ENCODE peak calls at places on chromosomes 1 and 21, in nine cellular contexts. G, J, N, Z, I, W, F, E and L are unnamed samples. For H3K4me1, the result is how much of the 10 kb centered on the place peaks cover.

GRCh38 chr1:22830131-22830566 is 119.5 kb downstream of the EPHB2 start:
- DNase-seq in G (no peak), J (no peak), N (no peak), Z (no peak), I (no peak), W (no peak), F (no peak), E (no peak), L (no peak)

GRCh38 chr1:160838876-160839275 is 23.8 kb downstream of the CD244 start:
- DNase-seq in G (no peak), J (no peak), N (no peak), Z (no peak), I (no peak), W (no peak), F (no peak), E (no peak), L (no peak)

GRCh38 chr1:212139526-212140137 is 104.1 kb downstream of the DTL start:
- DNase-seq in G (no peak), J (no peak), N (no peak), Z (no peak), I (no peak), W (no peak), F (no peak), E (no peak), L (peak)

GRCh38 chr1:168623003-168623828 is 46.8 kb downstream of the XCL1 start:
- DNase-seq in G (peak), J (peak), N (no peak), Z (no peak), I (no peak), W (no peak), F (no peak), E (peak), L (peak)

GRCh38 chr1:208238710-208239517 is 5.3 kb downstream of the PLXNA2 start:
- DNase-seq in G (peak), J (peak), N (no peak), Z (peak), I (no peak), W (no peak), F (peak), E (peak), L (no peak)

GRCh38 chr1:216175714-216176113 is 247.5 kb downstream of the USH2A start:
- DNase-seq in G (no peak), J (no peak), N (no peak), Z (no peak), I (no peak), W (no peak), F (no peak), E (no peak), L (no peak)

GRCh38 chr1:94048413-94049164 is 72.4 kb downstream of the ABCA4 start:
- DNase-seq in G (no peak), J (no peak), N (no peak), Z (no peak), I (no peak), W (no peak), F (no peak), E (no peak), L (no peak)

GRCh38 chr1:70358921-70359564 is 4.5 kb upstream of the ANKRD13C start:
- DNase-seq in G (no peak), J (no peak), N (no peak), Z (no peak), I (no peak), W (no peak), F (no peak), E (peak), L (no peak)

GRCh38 chr1:162019006-162019405 is 4.7 kb downstream of the OLFML2B start:
- DNase-seq in G (no peak), J (no peak), N (no peak), Z (no peak), I (no peak), W (no peak), F (no peak), E (peak), L (no peak)

GRCh38 chr1:233587958-233588799 is 25.7 kb upstream of the KCNK1 start:
- DNase-seq in G (no peak), J (no peak), N (no peak), Z (no peak), I (no peak), W (no peak), F (no peak), E (no peak), L (no peak)

GRCh38 chr1:230066466-230067404 is at the start of gene GALNT2:
- DNase-seq in G (peak), J (peak), N (peak), Z (peak), I (peak), W (peak), F (peak), E (peak), L (peak)

GRCh38 chr1:1927751-1928150 is 8.7 kb upstream of the TMEM52 start:
- DNase-seq in G (no peak), J (no peak), N (no peak), Z (no peak), I (no peak), W (peak), F (no peak), E (no peak), L (peak)

GRCh38 chr21:39451332-39452206 is at the start of gene SH3BGR:
- DNase-seq in G (peak), J (peak), N (peak), Z (peak), I (no peak), W (no peak), F (no peak), E (no peak), L (no peak)

GRCh38 chr1:34360574-34360973 is 183.9 kb downstream of the C1orf94 start:
- DNase-seq in G (no peak), J (no peak), N (no peak), Z (no peak), I (no peak), W (no peak), F (no peak), E (no peak), L (no peak)

GRCh38 chr1:21630571-21631338 is 38.4 kb downstream of the RAP1GAP start:
- DNase-seq in G (no peak), J (no peak), N (no peak), Z (no peak), I (no peak), W (no peak), F (no peak), E (no peak), L (no peak)

GRCh38 chr1:21629971-21630370 is 39.2 kb downstream of the RAP1GAP start:
- DNase-seq in G (no peak), J (no peak), N (no peak), Z (no peak), I (no peak), W (no peak), F (no peak), E (no peak), L (no peak)

GRCh38 chr1:21625390-21626190 is 43.6 kb downstream of the RAP1GAP start:
- DNase-seq in G (no peak), J (no peak), N (no peak), Z (peak), I (no peak), W (no peak), F (no peak), E (no peak), L (no peak)

GRCh38 chr1:21626921-21627339 is 42.2 kb downstream of the RAP1GAP start:
- DNase-seq in G (no peak), J (no peak), N (no peak), Z (no peak), I (no peak), W (no peak), F (no peak), E (no peak), L (peak)

DNA sequence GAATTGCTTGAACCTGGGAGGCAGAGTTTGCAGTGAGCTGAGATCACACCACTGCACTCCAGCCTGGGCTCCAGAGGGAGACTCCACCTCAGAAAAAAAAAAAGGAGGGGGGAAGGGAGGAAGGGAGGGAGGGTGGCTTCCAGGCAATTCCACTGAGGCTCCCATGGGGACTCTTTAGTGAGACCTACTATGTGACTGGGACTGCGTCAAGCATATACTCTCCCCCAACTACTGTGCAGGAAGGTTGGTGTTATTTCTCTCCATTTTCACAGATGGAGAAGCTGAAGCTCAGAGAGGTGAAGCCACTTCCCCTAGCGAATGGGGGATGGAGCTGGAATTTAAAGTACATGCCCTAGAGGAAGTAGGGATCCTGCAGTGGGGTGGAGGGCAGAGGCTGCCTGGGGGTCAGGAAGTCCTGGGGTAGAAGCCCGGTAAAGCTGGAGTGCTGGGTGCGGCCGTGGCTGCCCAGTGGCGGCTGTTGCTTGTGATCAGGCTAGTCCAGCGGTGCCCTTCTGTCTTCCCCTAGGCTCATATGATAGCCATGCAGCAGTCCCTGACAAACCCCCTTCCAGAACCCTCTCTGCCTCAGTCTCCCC is 40.3 kb downstream of the RAP1GAP start:
- DNase-seq in G (no peak), J (no peak), N (no peak), Z (no peak), I (no peak), W (no peak), F (no peak), E (no peak), L (no peak)
- H3K4me1 ChIP-seq in G (half or more), J (under half), N (under half), Z (under half), I (under half), W (under half), F (under half), E (under half), L (under half)

GRCh38 chr1:223712184-223712855 is at the start of gene CAPN2:
- DNase-seq in G (peak), J (peak), N (peak), Z (peak), I (peak), W (peak), F (peak), E (peak), L (peak)
- TF ChIP-seq POLR2A in G (peak), J (no peak), N (peak), Z (peak), I (peak), W (peak), F (no peak), E (peak), L (peak)

DNA sequence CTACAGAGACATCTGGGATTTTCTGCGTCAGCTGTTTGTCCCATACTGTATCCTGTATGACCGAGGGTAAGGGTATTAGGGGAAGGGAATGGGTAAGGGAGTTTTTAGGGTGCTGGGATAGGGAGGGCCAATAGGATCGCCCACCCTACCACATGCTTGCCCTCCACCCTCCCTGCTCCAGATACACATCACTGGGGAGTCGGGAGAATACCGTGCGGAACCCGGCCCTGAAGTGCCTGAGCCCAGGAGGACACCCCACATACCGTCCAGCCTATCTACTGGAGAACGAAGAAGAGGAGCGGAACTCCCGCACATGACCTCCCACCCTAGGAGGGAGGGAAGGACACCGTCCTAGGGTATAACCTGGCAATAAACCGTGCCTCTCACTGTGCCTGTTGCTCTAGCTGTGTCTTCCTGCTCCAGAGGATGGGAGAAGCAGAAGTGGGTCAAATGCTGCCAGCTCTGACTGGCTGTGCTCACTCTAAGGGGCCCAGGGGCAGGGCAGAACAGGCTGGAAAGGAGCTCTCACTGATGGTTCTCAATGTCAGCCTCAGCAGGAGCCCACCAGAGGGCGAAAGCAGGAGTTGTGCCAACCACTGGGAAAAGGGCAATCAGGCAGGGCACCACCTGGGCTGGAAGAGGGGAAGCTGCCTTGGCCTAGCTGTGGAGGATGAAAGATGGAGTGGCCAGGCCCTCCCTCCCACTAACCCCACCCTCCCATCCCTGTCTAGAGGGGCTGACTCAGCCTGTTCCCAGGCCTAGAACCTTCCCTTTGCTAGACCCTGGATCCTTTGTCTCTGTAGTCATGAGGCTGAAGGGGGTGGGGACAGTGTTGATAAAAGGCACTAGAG is 440 bp upstream of the LENEP start:
- DNase-seq in G (peak), J (no peak), N (no peak), Z (no peak), I (no peak), W (no peak), F (peak), E (peak), L (no peak)
- H3K4me1 ChIP-seq in G (under half), J (under half), N (under half), Z (under half), I (under half), W (under half), F (under half), E (under half), L (under half)

GRCh38 chr1:85626818-85627217 is 46.3 kb downstream of the CCN1 start:
- DNase-seq in G (no peak), J (no peak), N (no peak), Z (no peak), I (no peak), W (no peak), F (no peak), E (no peak), L (no peak)

GRCh38 chr1:85624361-85624760 is 43.8 kb downstream of the CCN1 start:
- DNase-seq in G (no peak), J (no peak), N (no peak), Z (no peak), I (no peak), W (no peak), F (no peak), E (no peak), L (no peak)

GRCh38 chr1:85629532-85629920 is 49.0 kb downstream of the CCN1 start:
- DNase-seq in G (no peak), J (no peak), N (no peak), Z (no peak), I (no peak), W (no peak), F (no peak), E (no peak), L (no peak)

GRCh38 chr1:85623061-85623471 is 42.5 kb downstream of the CCN1 start:
- DNase-seq in G (no peak), J (no peak), N (no peak), Z (no peak), I (no peak), W (no peak), F (no peak), E (peak), L (no peak)

DNA sequence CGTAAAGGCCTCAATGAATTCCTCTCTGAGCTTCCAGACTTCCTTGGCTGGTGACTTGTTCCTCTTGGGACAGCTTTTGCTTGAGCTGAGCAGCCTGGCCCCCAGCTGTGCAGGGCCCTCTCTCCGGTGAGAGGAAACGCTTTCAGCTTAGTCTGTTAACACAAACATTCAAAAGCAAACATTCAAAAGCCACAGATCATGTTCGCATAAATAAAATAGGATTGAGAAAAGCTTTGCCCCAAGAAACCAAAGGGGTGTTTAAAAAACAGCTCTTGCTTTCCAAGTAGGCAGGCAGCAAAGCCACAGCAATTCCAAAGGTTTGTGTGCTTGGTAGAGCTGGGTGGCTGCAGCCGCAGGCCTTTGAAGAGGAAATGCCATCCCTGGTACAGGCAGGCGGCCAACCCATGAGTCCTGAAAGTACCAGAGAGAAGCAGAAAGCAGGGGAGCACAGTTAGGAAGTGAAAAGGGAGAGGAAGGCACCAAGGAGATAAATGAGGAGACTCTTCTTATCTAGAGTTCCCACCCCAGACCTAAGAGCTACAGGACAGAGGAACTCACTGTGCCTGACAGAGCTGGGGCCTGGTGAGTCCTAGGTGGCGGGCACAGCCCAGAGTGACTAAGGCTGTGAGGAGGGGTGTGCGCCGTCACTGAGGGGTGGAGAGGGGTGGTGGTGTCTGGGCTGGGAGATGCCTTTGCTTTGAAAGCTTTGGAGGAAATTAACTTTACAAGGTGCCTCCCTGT is 48.4 kb downstream of the CCN1 start:
- DNase-seq in G (peak), J (no peak), N (no peak), Z (peak), I (no peak), W (no peak), F (no peak), E (peak), L (no peak)
- TF ChIP-seq POLR2A in G (no peak), J (no peak), N (no peak), Z (no peak), I (no peak), W (no peak), F (no peak), E (peak), L (no peak)